ENCODE peak calls at places on chromosomes 6 and 20, in seven cellular contexts. N, W, P, T, X, E and R are unnamed samples.

GRCh38 chr6:139926711-139927110 is 552.3 kb upstream of the CITED2 start:
- DNase-seq in W (no peak), E (peak), T (no peak), N (no peak), P (no peak), X (no peak), R (no peak)

GRCh38 chr6:131258816-131259476 is 123.7 kb downstream of the AKAP7 start:
- DNase-seq in N (no peak), W (no peak), T (peak), X (peak), E (peak), P (peak), R (no peak)

GRCh38 chr6:108027594-108027993 is 46.9 kb downstream of the OSTM1 start:
- DNase-seq in W (no peak), E (peak), N (no peak), X (peak), P (no peak), T (peak), R (no peak)

GRCh38 chr6:142819603-142820335 is 125.2 kb downstream of the HIVEP2 start:
- DNase-seq in P (no peak), W (peak), X (peak), N (no peak), T (no peak), E (peak), R (no peak)

GRCh38 chr6:28653876-28654275 is 128.2 kb downstream of the GPX5 start:
- DNase-seq in W (no peak), X (no peak), N (no peak), E (no peak), T (no peak), P (no peak), R (no peak)

GRCh38 chr20:19767070-19767469 is 9.0 kb downstream of the RIN2 start:
- DNase-seq in T (no peak), X (no peak), E (no peak), P (no peak), W (no peak), N (no peak), R (no peak)

GRCh38 chr6:106537662-106538061 is 91.6 kb downstream of the RTN4IP1 start:
- DNase-seq in X (no peak), T (no peak), N (no peak), P (no peak), E (no peak), W (no peak), R (no peak)

GRCh38 chr6:132131777-132132176 is 180.6 kb upstream of the CCN2 start:
- DNase-seq in N (no peak), X (peak), W (no peak), E (peak), T (peak), P (no peak), R (no peak)

GRCh38 chr6:146582857-146583256 is 15.9 kb upstream of the ADGB start:
- DNase-seq in E (peak), P (peak), N (no peak), T (no peak), W (no peak), X (peak), R (peak)

GRCh38 chr20:634526-634925 is 18.5 kb downstream of the SRXN1 start:
- DNase-seq in N (peak), X (no peak), P (no peak), E (no peak), W (no peak), T (no peak), R (no peak)

GRCh38 chr20:13017235-13017634 is 8.5 kb downstream of the SPTLC3 start:
- DNase-seq in T (peak), W (no peak), E (no peak), X (peak), N (no peak), P (no peak), R (no peak)

GRCh38 chr20:40892642-40893041 is 136.0 kb upstream of the TOP1 start:
- DNase-seq in P (no peak), W (no peak), E (no peak), X (no peak), N (no peak), T (no peak), R (no peak)